ENCODE peak calls at places on chromosomes 5 and 9, in five cellular contexts. A, L, G, T and P are unnamed samples.

GRCh38 chr5:69217154-69217731 is 17.4 kb upstream of the CDK7 start:
- DNase-seq in T (peak; percentile 99), G (no peak), A (peak; percentile 99), L (no peak), P (no peak)

GRCh38 chr5:74212336-74212735 is 428.2 kb downstream of the ENC1 start:
- DNase-seq in A (no peak), G (no peak), T (peak; percentile 11), L (peak; percentile 26), P (no peak)

GRCh38 chr9:15469862-15470261 is 40.9 kb downstream of the PSIP1 start:
- DNase-seq in A (no peak), G (no peak), T (no peak), L (no peak), P (no peak)

GRCh38 chr5:127705120-127705892 is 2.1 kb downstream of the CCDC192 start:
- DNase-seq in A (no peak), L (peak; percentile 10), G (no peak), T (no peak), P (no peak)

GRCh38 chr5:418681-419121 is 24.3 kb upstream of the EXOC3 start:
- DNase-seq in T (no peak), L (no peak), G (peak; percentile 62), A (no peak), P (no peak)

GRCh38 chr5:72515211-72515610 is 8.0 kb upstream of the ZNF366 start:
- DNase-seq in A (no peak), T (no peak), G (no peak), L (no peak), P (no peak)

GRCh38 chr5:31232273-31232888 is 38.9 kb downstream of the CDH6 start:
- DNase-seq in L (peak; percentile 7), A (no peak), T (no peak), G (no peak), P (no peak)

GRCh38 chr5:75681125-75681830 is 36.0 kb downstream of the POC5 start:
- DNase-seq in G (no peak), T (no peak), L (peak; percentile 15), A (no peak), P (no peak)

GRCh38 chr9:112753725-112754124 is 3.2 kb downstream of the SNX30 start:
- DNase-seq in T (no peak), A (no peak), L (peak; percentile 36), G (no peak), P (no peak)

GRCh38 chr9:28961625-28962024 is 1388.3 kb upstream of the C9orf72 start:
- DNase-seq in T (no peak), L (no peak), A (no peak), G (no peak), P (no peak)

GRCh38 chr9:93467062-93467416 is 13.7 kb upstream of the FAM120AOS start:
- DNase-seq in L (no peak), T (no peak), G (no peak), A (no peak), P (no peak)

GRCh38 chr5:1061916-1062315 is 49.9 kb downstream of the SLC12A7 start:
- DNase-seq in T (no peak), G (no peak), L (no peak), A (no peak), P (no peak)

GRCh38 chr5:137621306-137621705 is 114.6 kb downstream of the KLHL3 start:
- DNase-seq in A (no peak), T (no peak), G (no peak), L (no peak), P (no peak)

GRCh38 chr9:111917201-111917600 is 20.6 kb downstream of the UGCG start:
- DNase-seq in T (no peak), G (no peak), A (peak; percentile 72), L (no peak), P (no peak)

GRCh38 chr9:83355024-83355444 is 183.2 kb downstream of the FRMD3 start:
- DNase-seq in A (no peak), T (no peak), G (peak; percentile 73), L (no peak), P (no peak)

GRCh38 chr5:109168151-109168550 is 241.6 kb downstream of the PJA2 start:
- DNase-seq in L (no peak), T (no peak), A (no peak), G (no peak), P (no peak)

GRCh38 chr5:73299017-73299630 is 126.1 kb downstream of the TMEM174 start:
- DNase-seq in T (no peak), L (no peak), A (no peak), G (no peak), P (no peak)

GRCh38 chr9:136245194-136246150 is at the start of gene QSOX2:
- DNase-seq in A (peak; percentile 86), T (peak; percentile 87), L (peak; percentile 54), G (peak; percentile 91), P (peak; percentile 94)

GRCh38 chr5:124755565-124755964 is 9.1 kb upstream of the ZNF608 start:
- DNase-seq in G (no peak), A (no peak), T (no peak), L (no peak), P (no peak)

GRCh38 chr5:112006721-112007120 is 249.7 kb upstream of the NREP start:
- DNase-seq in A (no peak), T (no peak), L (no peak), G (no peak), P (no peak)

GRCh38 chr9:75993434-75993833 is 103.0 kb downstream of the PCSK5 start:
- DNase-seq in G (no peak), T (no peak), L (peak; percentile 26), A (no peak), P (no peak)

GRCh38 chr9:89372979-89373378 is 54.7 kb downstream of the SECISBP2 start:
- DNase-seq in T (no peak), A (no peak), G (no peak), L (no peak), P (peak; percentile 77)

GRCh38 chr9:123269316-123269715 is 930 bp upstream of the STRBP start:
- DNase-seq in A (no peak), G (no peak), T (no peak), L (no peak), P (no peak)

GRCh38 chr5:135089912-135090311 is 55.9 kb upstream of the PITX1 start:
- DNase-seq in T (no peak), G (no peak), L (no peak), A (no peak), P (no peak)

GRCh38 chr9:17531642-17532254 is 47.1 kb upstream of the SH3GL2 start:
- DNase-seq in G (no peak), T (peak; percentile 25), A (peak; percentile 61), L (peak; percentile 10), P (no peak)

GRCh38 chr5:137036630-137037029 is 462.5 kb downstream of the SPOCK1 start:
- DNase-seq in A (no peak), G (no peak), T (no peak), L (no peak), P (no peak)

GRCh38 chr5:103218164-103218563 is 40.4 kb upstream of the MACIR start:
- DNase-seq in A (no peak), T (no peak), G (no peak), L (no peak), P (no peak)

GRCh38 chr9:100366121-100366520 is 13.4 kb upstream of the TEX10 start:
- DNase-seq in G (no peak), T (no peak), L (no peak), A (no peak), P (no peak)

GRCh38 chr5:6581559-6582426 is 51.1 kb downstream of the NSUN2 start:
- DNase-seq in T (no peak), L (no peak), G (no peak), A (no peak), P (no peak)

GRCh38 chr9:12627091-12627490 is 66.1 kb upstream of the TYRP1 start:
- DNase-seq in L (no peak), G (no peak), A (no peak), T (no peak), P (no peak)

GRCh38 chr5:57816108-57816507 is 333.5 kb upstream of the ACTBL2 start:
- DNase-seq in T (no peak), G (no peak), L (peak; percentile 63), A (no peak), P (no peak)

GRCh38 chr9:72665421-72665820 is 144.0 kb downstream of the TMC1 start:
- DNase-seq in L (no peak), T (no peak), A (no peak), G (no peak), P (no peak)

DNA sequence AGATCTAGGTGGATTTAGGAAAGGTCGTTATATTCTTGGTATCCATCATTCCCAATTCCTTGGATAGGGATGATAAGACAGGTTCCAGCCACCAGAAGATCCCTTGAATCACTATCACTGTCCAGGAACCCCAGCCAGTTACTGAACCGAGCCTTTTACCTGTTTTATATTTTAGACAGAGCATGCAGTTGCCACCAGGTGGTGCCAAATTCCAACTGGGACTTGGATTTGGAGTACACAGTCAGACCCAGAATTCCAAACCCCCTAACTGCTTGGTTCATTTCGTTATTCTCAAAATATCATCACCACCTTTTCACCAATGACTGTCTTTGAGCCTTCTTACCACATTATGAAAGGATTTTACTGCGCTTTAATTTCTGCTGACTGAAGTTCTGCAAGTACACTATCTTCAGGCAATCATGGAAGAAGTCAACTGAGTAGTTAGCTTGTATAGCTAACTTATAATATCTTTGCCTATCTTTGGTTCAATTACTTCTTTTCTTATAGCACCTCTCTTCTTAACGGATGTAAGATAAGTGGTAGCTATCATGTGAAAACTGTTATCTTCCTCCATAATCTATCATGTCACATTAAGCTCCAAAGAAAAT is 191.8 kb downstream of the PRR16 start:
- DNase-seq in T (peak; percentile 10), G (no peak), L (peak; percentile 40), A (peak; percentile 27), P (no peak)
- TF ChIP-seq CTCF in T (peak; percentile 40), G (no peak), L (peak; percentile 75), A (no peak), P (no peak)

GRCh38 chr9:127806871-127807270 is 4.2 kb downstream of the FPGS start:
- DNase-seq in L (no peak), A (no peak), G (no peak), T (no peak), P (no peak)
- TF ChIP-seq POLR2A in L (no peak), A (no peak), G (no peak), T (no peak), P (no peak)

GRCh38 chr9:96567203-96567700 is 52.4 kb downstream of the CDC14B start:
- DNase-seq in T (no peak), L (no peak), A (no peak), G (no peak), P (peak; percentile 87)
- TF ChIP-seq CTCF in T (no peak), L (no peak), A (no peak), G (no peak), P (no peak)

DNA sequence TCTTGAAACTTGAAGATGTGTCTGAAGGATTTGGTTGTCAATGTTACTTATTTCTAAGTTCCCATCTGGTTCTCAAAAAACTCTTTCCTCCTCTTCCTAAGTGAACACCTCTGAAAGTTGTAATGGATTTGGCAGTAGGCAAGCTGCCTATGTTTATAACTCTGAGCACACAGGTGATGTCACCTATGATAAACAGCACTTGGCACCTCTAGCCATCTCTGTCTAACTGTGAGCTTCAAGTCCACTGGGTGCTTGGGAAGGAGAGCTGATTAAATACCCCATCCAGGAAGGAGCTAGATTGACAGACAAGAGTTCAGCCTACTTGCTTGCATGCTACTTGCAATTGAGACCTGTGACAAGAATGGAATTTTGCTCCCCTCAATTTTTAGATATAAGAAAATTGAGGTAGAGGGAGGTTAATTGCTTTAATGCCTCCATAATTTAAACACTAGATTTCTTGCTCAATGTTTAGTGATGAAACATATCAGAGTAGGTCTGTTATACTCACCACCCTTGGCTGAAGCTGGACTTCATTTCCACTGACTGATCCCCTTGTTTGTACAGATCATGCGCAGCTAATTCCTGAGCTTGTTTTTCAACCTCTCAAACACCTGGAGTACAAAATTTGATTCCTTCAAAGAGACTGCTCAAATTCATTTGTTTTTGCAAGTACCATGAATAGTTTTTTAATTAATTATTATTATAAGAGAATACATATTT is 49.9 kb downstream of the PDE4D start:
- DNase-seq in L (no peak), A (no peak), T (no peak), G (no peak), P (no peak)
- TF ChIP-seq POLR2A in L (no peak), A (no peak), T (no peak), G (no peak), P (no peak)